ENCODE peak calls at places on chromosomes 1 and 21, in six cellular contexts. V is activated gamma-delta T cell treated with Interleukin-2 at 50 U/mL for 16 hours, M is T-cell, B is cerebellar cortex, R is GM10248, L is GM04504. H is an unnamed sample.

GRCh38 chr1:43444827-43445225 is 8.9 kb downstream of the HYI start:
- DNase-seq in V (no peak), L (no peak), B (no peak), M (no peak), R (no peak), H (no peak)

GRCh38 chr1:7199077-7199779 is 414.0 kb downstream of the CAMTA1 start:
- DNase-seq in M (no peak), B (no peak), L (no peak), R (no peak), V (no peak), H (no peak)

GRCh38 chr1:225654277-225654597 is 1.3 kb upstream of the ENAH start:
- DNase-seq in M (no peak), R (no peak), B (peak), L (no peak), V (no peak), H (no peak)

GRCh38 chr1:161162052-161162451 is 2.8 kb downstream of the USP21 start:
- DNase-seq in M (no peak), L (no peak), V (no peak), R (no peak), B (no peak), H (no peak)

GRCh38 chr1:109659145-109659544 is 3.2 kb downstream of the GSTM4 start:
- DNase-seq in L (no peak), R (no peak), V (no peak), M (no peak), B (no peak), H (no peak)

GRCh38 chr1:160567858-160568682 is 11.2 kb downstream of the CD84 start:
- DNase-seq in B (no peak), L (no peak), V (peak), M (peak), R (no peak), H (peak)

GRCh38 chr1:60916178-60916577 is 166.2 kb upstream of the NFIA start:
- DNase-seq in L (no peak), M (no peak), R (no peak), V (no peak), B (no peak), H (no peak)

GRCh38 chr1:201172999-201173610 is 17.5 kb upstream of the IGFN1 start:
- DNase-seq in B (peak), V (no peak), L (no peak), M (no peak), R (no peak), H (no peak)

GRCh38 chr1:231188072-231188471 is 26.2 kb downstream of the TRIM67 start:
- DNase-seq in L (no peak), V (no peak), R (no peak), M (no peak), B (no peak), H (no peak)

GRCh38 chr1:207421078-207421477 is 33.0 kb upstream of the CR2 start:
- DNase-seq in B (no peak), M (no peak), L (no peak), R (no peak), V (no peak), H (no peak)

GRCh38 chr1:198175418-198176170 is 18.8 kb downstream of the NEK7 start:
- DNase-seq in R (peak), M (no peak), V (no peak), B (no peak), L (no peak), H (no peak)

GRCh38 chr1:153963850-153964331 is 554 bp upstream of the SLC39A1 start:
- DNase-seq in B (no peak), V (no peak), L (no peak), M (no peak), R (no peak), H (no peak)

GRCh38 chr1:160352555-160352954 is 9.4 kb downstream of the NCSTN start:
- DNase-seq in V (no peak), L (no peak), M (no peak), B (no peak), R (no peak), H (no peak)

GRCh38 chr1:28170036-28170596 is 6.4 kb downstream of the PTAFR start:
- DNase-seq in L (no peak), M (no peak), B (no peak), V (no peak), R (no peak), H (no peak)

GRCh38 chr1:235011064-235011598 is 117.5 kb downstream of the TOMM20 start:
- DNase-seq in V (no peak), M (peak), L (no peak), B (no peak), R (peak), H (no peak)

GRCh38 chr1:227885648-227886502 is 61.9 kb downstream of the WNT9A start:
- DNase-seq in L (peak), R (no peak), V (no peak), M (no peak), B (no peak), H (peak)

GRCh38 chr1:23344987-23345472 is 946 bp upstream of the HNRNPR start:
- DNase-seq in L (no peak), R (no peak), B (no peak), M (no peak), V (no peak), H (no peak)

GRCh38 chr1:116449578-116449977 is 76.5 kb downstream of the ATP1A1 start:
- DNase-seq in V (no peak), R (no peak), B (no peak), L (no peak), M (no peak), H (no peak)

GRCh38 chr1:39183503-39184353 is 20.8 kb upstream of the MACF1 start:
- DNase-seq in V (peak), B (no peak), R (no peak), M (peak), L (no peak), H (peak)

GRCh38 chr1:20442920-20443625 is 42.9 kb downstream of the CAMK2N1 start:
- DNase-seq in V (no peak), B (no peak), L (peak), M (no peak), R (no peak), H (no peak)

GRCh38 chr1:232463226-232463625 is 166.7 kb downstream of the SIPA1L2 start:
- DNase-seq in R (no peak), M (no peak), V (no peak), B (no peak), L (no peak), H (no peak)

GRCh38 chr21:38492002-38492401 is 6.3 kb downstream of the ERG start:
- DNase-seq in V (no peak), B (no peak), M (no peak), L (no peak), R (no peak), H (no peak)

GRCh38 chr1:231694081-231694443 is 67.5 kb downstream of the DISC1 start:
- DNase-seq in M (no peak), V (no peak), R (no peak), B (no peak), L (no peak), H (no peak)

GRCh38 chr1:84286071-84286470 is 15.4 kb upstream of the SAMD13 start:
- DNase-seq in B (no peak), L (peak), R (no peak), V (no peak), M (no peak), H (no peak)

GRCh38 chr1:93081716-93082115 is 2.6 kb downstream of the MTF2 start:
- DNase-seq in L (peak), V (no peak), M (no peak), R (no peak), B (no peak), H (no peak)

GRCh38 chr1:164802573-164803282 is 243.7 kb downstream of the PBX1 start:
- DNase-seq in V (no peak), L (no peak), B (no peak), R (no peak), M (no peak), H (no peak)

H was measured in CD8-positive, alpha-beta T cell.